ENCODE peak calls at places on chromosomes 13 and 19, in nine cellular contexts. G is lung; P is tibial nerve; R is OCI-LY7; A is mucosa of descending colon; B is MG63; U is kidney; Q is CD8-positive, alpha-beta memory T cell; S is breast epithelium. Z is an unnamed sample. For H3K9me3, the result is how much of the 10 kb centered on the place peaks cover.

GRCh38 chr19:2551864-2552185 is 75.9 kb downstream of the GADD45B start:
- DNase-seq in G (no peak), P (no peak), R (no peak), A (no peak), B (no peak), U (peak), Q (no peak), S (no peak), Z (no peak)

GRCh38 chr13:40668335-40668734 is 1.9 kb upstream of the FOXO1 start:
- DNase-seq in G (peak), P (peak), R (peak), A (no peak), B (no peak), U (no peak), Q (peak), S (no peak), Z (no peak)

GRCh38 chr19:21138130-21138529 is 3.7 kb upstream of the ZNF431 start:
- DNase-seq in G (no peak), P (no peak), R (no peak), A (no peak), B (no peak), U (no peak), Q (no peak), S (no peak), Z (no peak)

GRCh38 chr19:16435238-16435911 is 36.4 kb downstream of the EPS15L1 start:
- DNase-seq in G (no peak), P (peak), R (no peak), A (no peak), B (peak), U (no peak), Q (no peak), S (no peak), Z (no peak)

GRCh38 chr13:51626749-51627148 is 42.5 kb downstream of the WDFY2 start:
- DNase-seq in G (no peak), P (no peak), R (no peak), A (no peak), B (peak), U (no peak), Q (no peak), S (no peak), Z (no peak)

GRCh38 chr13:112255550-112256120 is 120.5 kb upstream of the SPACA7 start:
- DNase-seq in G (peak), P (no peak), R (no peak), A (no peak), B (no peak), U (no peak), Q (no peak), S (no peak), Z (no peak)

GRCh38 chr19:50531171-50531612 is 17.5 kb upstream of the ASPDH start:
- DNase-seq in G (no peak), P (no peak), R (no peak), A (no peak), B (no peak), U (no peak), Q (no peak), S (no peak), Z (no peak)

GRCh38 chr19:17473041-17473440 is 2.7 kb downstream of the SLC27A1 start:
- DNase-seq in G (no peak), P (no peak), R (no peak), A (no peak), B (peak), U (no peak), Q (no peak), S (no peak), Z (no peak)

GRCh38 chr13:95708390-95708774 is 31.4 kb downstream of the DNAJC3 start:
- DNase-seq in G (no peak), P (no peak), R (no peak), A (no peak), B (no peak), U (no peak), Q (no peak), S (no peak), Z (no peak)

GRCh38 chr19:12938536-12939291 is at the start of gene CALR:
- DNase-seq in G (no peak), P (no peak), R (peak), A (no peak), B (peak), U (no peak), Q (no peak), S (no peak), Z (no peak)

GRCh38 chr19:3335431-3336350 is 30.7 kb upstream of the NFIC start:
- DNase-seq in G (no peak), P (peak), R (no peak), A (peak), B (peak), U (peak), Q (no peak), S (no peak), Z (no peak)

GRCh38 chr19:8444677-8445487 is at the start of gene HNRNPM:
- DNase-seq in G (peak), P (peak), R (peak), A (peak), B (peak), U (peak), Q (peak), S (peak), Z (peak)

GRCh38 chr13:97853550-97853949 is 99.9 kb upstream of the IPO5 start:
- DNase-seq in G (no peak), P (no peak), R (no peak), A (no peak), B (peak), U (no peak), Q (no peak), S (no peak), Z (no peak)

GRCh38 chr19:11963566-11964355 is 1.1 kb upstream of the ZNF763 start:
- DNase-seq in G (peak), P (peak), R (peak), A (peak), B (peak), U (peak), Q (peak), S (peak), Z (peak)

DNA sequence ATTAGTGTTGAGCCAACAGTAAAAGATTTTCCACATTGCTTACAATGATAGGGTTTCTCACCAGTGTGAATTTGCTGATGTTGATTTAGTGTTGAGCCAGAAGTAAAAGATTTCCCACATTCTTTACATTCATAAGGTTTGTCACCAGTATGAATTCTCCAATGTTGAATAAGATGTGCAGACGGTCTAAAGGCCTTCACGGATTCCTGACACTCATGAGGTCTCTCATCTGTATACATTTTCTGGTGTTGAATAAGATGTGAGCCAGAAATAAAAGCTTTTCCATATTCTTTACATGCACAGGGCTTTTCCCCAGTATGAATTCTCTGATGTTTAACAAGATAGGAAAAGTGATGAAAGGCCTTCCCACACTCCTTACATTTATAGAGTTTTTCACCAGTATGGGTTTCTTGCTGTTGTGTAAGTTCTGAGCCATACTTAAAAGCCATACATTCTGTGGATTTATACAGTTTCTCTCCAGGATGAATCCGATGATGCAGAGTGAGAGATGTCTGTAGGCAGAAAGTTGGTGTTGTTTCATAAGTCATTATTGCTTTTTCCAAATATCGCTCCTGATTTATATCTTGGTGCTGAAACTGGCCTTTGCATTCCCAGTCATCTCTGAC is 22.4 kb downstream of the ZNF850 start:
- DNase-seq in G (no peak), P (no peak), R (no peak), A (no peak), B (no peak), U (no peak), Q (no peak), S (no peak), Z (no peak)
- H3K9me3 ChIP-seq in G (half or more), P (under half), R (half or more), A (half or more), B (under half), U (half or more), Q (half or more), S (half or more), Z (under half)

DNA sequence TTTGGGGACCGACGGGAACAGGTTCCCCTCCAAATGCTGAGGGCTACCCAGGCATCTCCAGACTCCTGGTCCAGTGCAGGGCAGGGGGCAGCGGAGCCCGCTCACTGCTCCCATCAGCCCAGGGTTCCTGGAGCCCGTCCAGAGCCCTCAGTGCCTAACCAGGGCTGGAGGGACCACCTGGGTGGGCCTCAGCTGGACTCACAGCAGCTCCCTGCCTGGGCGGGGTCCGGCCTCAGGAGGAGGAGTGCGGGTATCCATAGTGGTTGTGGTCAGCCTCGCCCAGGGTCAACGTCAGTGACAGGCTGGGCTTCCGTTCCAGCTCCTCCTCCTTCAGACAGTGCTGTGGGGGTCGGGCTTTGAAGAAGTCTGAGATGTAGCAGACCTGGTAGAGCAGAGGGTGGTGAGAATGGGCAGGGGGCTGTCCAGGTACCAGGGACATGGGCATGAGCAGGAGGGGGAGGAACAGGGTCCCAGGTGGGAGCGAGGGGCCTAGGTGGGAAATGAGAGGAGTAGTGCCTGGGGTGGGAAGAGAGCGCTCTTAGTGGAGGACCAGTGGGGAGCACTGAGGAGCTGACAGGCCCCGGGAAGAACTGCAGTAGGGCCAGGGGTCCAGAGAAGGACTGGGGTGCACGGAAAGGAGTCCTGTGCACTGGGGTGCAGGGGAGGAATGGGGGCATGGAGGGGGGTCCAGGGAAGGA is 9.9 kb downstream of the PLPP2 start:
- DNase-seq in G (no peak), P (no peak), R (no peak), A (no peak), B (no peak), U (no peak), Q (no peak), S (no peak), Z (no peak)
- H3K9me3 ChIP-seq in G (under half), P (under half), R (under half), A (under half), B (under half), U (under half), Q (under half), S (under half), Z (under half)

GRCh38 chr13:28983661-28984060 is 163.5 kb downstream of the MTUS2 start:
- DNase-seq in G (no peak), P (no peak), R (no peak), A (no peak), B (no peak), U (no peak), Q (no peak), S (no peak), Z (no peak)
- H3K9me3 ChIP-seq in G (under half), P (under half), R (under half), A (under half), B (under half), U (under half), Q (under half), S (under half), Z (under half)

GRCh38 chr19:57689750-57690149 is 8.0 kb downstream of the ZNF551 start:
- DNase-seq in G (no peak), P (no peak), R (no peak), A (no peak), B (no peak), U (no peak), Q (no peak), S (peak), Z (no peak)
- H3K9me3 ChIP-seq in G (under half), P (under half), R (under half), A (half or more), B (half or more), U (under half), Q (half or more), S (half or more), Z (half or more)

GRCh38 chr19:57712222-57712621 is 3.2 kb upstream of the ZNF154 start:
- DNase-seq in G (no peak), P (no peak), R (no peak), A (no peak), B (no peak), U (no peak), Q (no peak), S (no peak), Z (no peak)
- H3K9me3 ChIP-seq in G (under half), P (under half), R (under half), A (half or more), B (under half), U (under half), Q (under half), S (half or more), Z (under half)

GRCh38 chr19:58182989-58183821 is at the start of gene ZNF274:
- DNase-seq in G (peak), P (peak), R (peak), A (peak), B (peak), U (peak), Q (peak), S (peak), Z (peak)
- H3K9me3 ChIP-seq in G (under half), P (under half), R (under half), A (half or more), B (half or more), U (under half), Q (under half), S (half or more), Z (half or more)

GRCh38 chr13:106533101-106533939 is 2.1 kb downstream of the EFNB2 start:
- DNase-seq in G (peak), P (peak), R (no peak), A (peak), B (peak), U (peak), Q (no peak), S (peak), Z (no peak)
- H3K9me3 ChIP-seq in G (under half), P (under half), R (under half), A (under half), B (under half), U (under half), Q (under half), S (under half), Z (under half)

GRCh38 chr19:52120286-52120685 is 19.5 kb downstream of the ZNF616 start:
- DNase-seq in G (no peak), P (no peak), R (no peak), A (no peak), B (no peak), U (no peak), Q (no peak), S (no peak), Z (no peak)

GRCh38 chr19:52112624-52113023 is 17.1 kb upstream of the ZNF841 start:
- DNase-seq in G (no peak), P (no peak), R (no peak), A (no peak), B (no peak), U (no peak), Q (no peak), S (no peak), Z (no peak)

GRCh38 chr19:52115526-52116053 is 20.0 kb upstream of the ZNF841 start:
- DNase-seq in G (no peak), P (no peak), R (no peak), A (no peak), B (no peak), U (no peak), Q (no peak), S (no peak), Z (no peak)

GRCh38 chr19:52110780-52111179 is 15.2 kb upstream of the ZNF841 start:
- DNase-seq in G (no peak), P (no peak), R (no peak), A (no peak), B (no peak), U (no peak), Q (no peak), S (no peak), Z (no peak)

DNA sequence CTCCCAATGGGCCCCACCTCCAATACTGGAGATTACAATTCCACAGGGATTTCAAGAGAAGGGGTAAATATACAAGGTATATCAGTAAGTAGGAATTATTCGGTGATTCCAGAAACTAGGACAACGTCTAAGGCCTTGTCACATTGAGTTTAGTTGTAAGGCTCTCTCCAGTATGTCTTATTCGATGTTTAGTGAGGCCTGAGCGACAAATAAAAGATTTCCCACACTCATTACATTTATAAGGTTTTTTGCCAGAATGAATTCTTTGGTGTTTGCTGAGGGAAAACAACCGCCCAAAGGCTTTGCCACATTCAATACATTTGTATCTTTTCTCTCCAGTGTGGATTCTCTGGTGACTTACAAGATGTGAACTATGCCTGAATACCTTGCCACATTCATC is 19.1 kb upstream of the ZNF841 start:
- DNase-seq in G (no peak), P (no peak), R (no peak), A (no peak), B (no peak), U (no peak), Q (no peak), S (no peak), Z (no peak)
- H3K9me3 ChIP-seq in G (half or more), P (under half), R (half or more), A (half or more), B (half or more), U (half or more), Q (half or more), S (half or more), Z (half or more)

Z was measured in T-helper 17 cell.